ENCODE peak calls at places on chromosomes 5 and 9, in ten cellular contexts. B is H1, Z is Panc1, O is HCT116, V is stomach, K is sigmoid colon, R is SK-N-SH, S is suprapubic skin, N is GM23338, L is prostate gland. W is an unnamed sample.

GRCh38 chr5:53030828-53031425 is 41.8 kb downstream of the ITGA2 start:
- DNase-seq in N (no peak), S (no peak), L (no peak), O (no peak), Z (no peak), V (no peak), K (no peak), B (no peak), R (no peak), W (no peak)

GRCh38 chr5:104611419-104611818 is 1048.8 kb upstream of the NUDT12 start:
- DNase-seq in R (no peak), V (no peak), B (no peak), N (no peak), Z (no peak), K (no peak), L (no peak), O (no peak), S (no peak), W (no peak)

GRCh38 chr5:2258861-2259260 is 376.1 kb upstream of the IRX4 start:
- DNase-seq in N (no peak), B (no peak), R (no peak), O (no peak), L (no peak), V (no peak), Z (no peak), K (no peak), S (no peak), W (no peak)

GRCh38 chr9:120017971-120018370 is 562.0 kb downstream of the CDK5RAP2 start:
- DNase-seq in L (no peak), V (no peak), O (no peak), B (no peak), N (no peak), Z (no peak), K (no peak), S (no peak), R (no peak), W (no peak)

GRCh38 chr9:122364783-122365150 is 6.1 kb upstream of the PTGS1 start:
- DNase-seq in L (no peak), R (no peak), N (no peak), V (no peak), K (no peak), O (no peak), B (no peak), Z (no peak), S (no peak), W (no peak)

GRCh38 chr5:66923922-66924321 is 272.7 kb downstream of the CD180 start:
- DNase-seq in O (no peak), L (no peak), S (no peak), B (no peak), V (no peak), N (no peak), R (no peak), K (no peak), Z (no peak), W (no peak)

GRCh38 chr5:94498199-94498598 is 120.2 kb downstream of the KIAA0825 start:
- DNase-seq in V (no peak), B (no peak), K (no peak), L (no peak), S (no peak), N (no peak), O (no peak), Z (no peak), R (no peak), W (no peak)

GRCh38 chr5:137498736-137499505 is at the start of gene SPOCK1:
- DNase-seq in S (peak; percentile 71), K (peak; percentile 83), V (peak; percentile 73), O (peak; percentile 12), L (peak; percentile 68), Z (no peak), R (peak; percentile 94), B (peak; percentile 27), N (peak; percentile 90), W (peak; percentile 60)

GRCh38 chr5:147467973-147468508 is 41.8 kb downstream of the DPYSL3 start:
- DNase-seq in B (no peak), R (no peak), V (no peak), L (no peak), Z (no peak), N (no peak), K (no peak), S (no peak), O (no peak), W (no peak)

GRCh38 chr9:85163415-85163814 is 493.9 kb downstream of the NTRK2 start:
- DNase-seq in R (no peak), V (no peak), L (no peak), O (no peak), K (no peak), B (no peak), Z (no peak), S (no peak), N (no peak), W (no peak)

GRCh38 chr5:51618234-51618633 is 235.0 kb downstream of the ISL1 start:
- DNase-seq in L (no peak), O (no peak), N (peak; percentile 41), K (no peak), B (no peak), V (no peak), R (no peak), Z (no peak), S (no peak), W (no peak)

GRCh38 chr5:142486581-142486980 is 161.8 kb upstream of the SPRY4 start:
- DNase-seq in L (no peak), R (no peak), O (no peak), K (no peak), V (no peak), S (no peak), B (no peak), N (no peak), Z (no peak), W (no peak)

GRCh38 chr9:35906923-35907699 is 1.1 kb downstream of the HRCT1 start:
- DNase-seq in O (no peak), R (no peak), B (no peak), S (peak; percentile 81), N (no peak), L (no peak), K (peak; percentile 93), V (no peak), Z (no peak), W (peak; percentile 56)
- TF ChIP-seq POLR2AphosphoS5 in O (no peak), R (no peak), B (no peak), S (peak; percentile 29), N (no peak), L (peak; percentile 7), K (peak; percentile 71), V (no peak), Z (no peak), W (peak; percentile 56)

GRCh38 chr5:6750951-6751685 is 37.9 kb downstream of the TENT4A start:
- DNase-seq in L (no peak), N (no peak), B (no peak), R (no peak), S (peak; percentile 37), V (no peak), O (no peak), Z (no peak), K (peak; percentile 60), W (no peak)
- TF ChIP-seq CTCF in L (no peak), N (no peak), B (no peak), R (no peak), S (no peak), V (no peak), O (no peak), Z (no peak), K (no peak), W (no peak)

GRCh38 chr9:104322581-104322980 is 181.5 kb upstream of the OR13F1 start:
- DNase-seq in K (no peak), V (peak; percentile 79), B (no peak), O (no peak), S (no peak), N (no peak), Z (no peak), R (no peak), L (peak; percentile 71), W (no peak)

GRCh38 chr9:104313396-104314110 is 190.5 kb upstream of the OR13F1 start:
- DNase-seq in S (no peak), V (no peak), L (no peak), N (no peak), R (no peak), Z (no peak), O (no peak), K (no peak), B (no peak), W (no peak)

GRCh38 chr9:104319198-104319597 is 184.9 kb upstream of the OR13F1 start:
- DNase-seq in N (no peak), V (no peak), B (no peak), R (no peak), Z (no peak), K (no peak), O (no peak), L (no peak), S (no peak), W (no peak)
- TF ChIP-seq POLR2AphosphoS5 in N (no peak), V (no peak), B (no peak), R (no peak), Z (no peak), K (no peak), O (no peak), L (no peak), S (no peak), W (no peak)

GRCh38 chr5:586751-587285 is 25.3 kb upstream of the CEP72 start:
- DNase-seq in N (peak; percentile 29), K (peak; percentile 39), S (no peak), L (no peak), R (no peak), V (peak; percentile 23), B (no peak), O (no peak), Z (no peak), W (no peak)
- TF ChIP-seq CTCF in N (no peak), K (no peak), S (no peak), L (no peak), R (no peak), V (no peak), B (peak; percentile 35), O (no peak), Z (no peak), W (no peak)

DNA sequence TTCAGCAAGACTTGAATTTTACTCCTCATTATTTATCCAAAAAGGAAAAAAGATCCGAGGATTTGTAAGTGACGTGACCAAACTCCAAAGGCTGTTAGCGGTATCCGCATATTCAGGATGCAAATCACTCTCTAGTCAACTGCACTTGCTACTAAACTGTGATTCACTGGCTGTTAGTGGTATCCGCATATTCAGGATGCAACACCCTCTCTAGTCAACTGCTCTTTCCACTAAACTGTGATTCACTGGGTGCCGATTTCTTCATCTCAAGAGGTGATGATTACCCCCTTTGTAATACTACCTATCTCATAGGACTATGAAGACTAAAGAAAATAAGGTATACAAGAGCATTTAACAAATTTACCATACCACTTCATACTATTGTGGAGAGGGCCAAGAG is 5.7 kb downstream of the MAPKAP1 start:
- DNase-seq in L (no peak), K (no peak), B (no peak), S (no peak), Z (peak; percentile 7), O (no peak), N (peak; percentile 74), V (no peak), R (no peak), W (no peak)
- TF ChIP-seq POLR2AphosphoS5 in L (no peak), K (no peak), B (no peak), S (no peak), Z (no peak), O (no peak), N (no peak), V (no peak), R (no peak), W (no peak)